ENCODE peak calls at places on chromosome 9, in eight cellular contexts. O is heart left ventricle, R is Peyer's patch, Z is IMR-90, H is transverse colon, X is spleen, S is stomach, D is GM12891. M is an unnamed sample.

GRCh38 chr9:135857371-135857786 is 50.0 kb downstream of the CAMSAP1 start:
- DNase-seq in D (no peak), R (no peak), H (no peak), S (no peak), X (no peak), O (no peak), Z (peak), M (no peak)

GRCh38 chr9:23464275-23464674 is 361.8 kb downstream of the ELAVL2 start:
- DNase-seq in S (no peak), O (no peak), Z (no peak), X (no peak), R (no peak), H (no peak), D (no peak), M (no peak)

GRCh38 chr9:121360975-121361374 is 9.1 kb downstream of the STOM start:
- DNase-seq in X (no peak), D (no peak), Z (peak), H (no peak), R (no peak), O (no peak), S (no peak), M (no peak)

GRCh38 chr9:138112090-138112748 is 234.6 kb downstream of the CACNA1B start:
- DNase-seq in R (no peak), Z (no peak), D (no peak), O (no peak), S (peak), H (no peak), X (peak), M (no peak)

GRCh38 chr9:128555180-128555721 is 2.9 kb downstream of the SPTAN1 start:
- DNase-seq in S (no peak), X (no peak), D (no peak), R (no peak), Z (peak), H (no peak), O (no peak), M (no peak)

GRCh38 chr9:684950-685340 is 156.6 kb upstream of the DMRT1 start:
- DNase-seq in S (no peak), H (no peak), R (no peak), X (no peak), O (no peak), D (no peak), Z (peak), M (no peak)

GRCh38 chr9:127854169-127854833 is at the start of gene ENG:
- DNase-seq in Z (peak), D (no peak), X (peak), O (peak), S (peak), R (peak), H (peak), M (peak)

GRCh38 chr9:78882501-78882900 is 585.6 kb downstream of the PSAT1 start:
- DNase-seq in O (no peak), Z (no peak), D (no peak), X (no peak), S (no peak), H (no peak), R (no peak), M (no peak)

GRCh38 chr9:76893395-76893932 is 12.4 kb downstream of the PRUNE2 start:
- DNase-seq in R (no peak), X (no peak), S (no peak), Z (no peak), D (no peak), H (no peak), O (no peak), M (no peak)

GRCh38 chr9:76198336-76198735 is 195.9 kb downstream of the RFK start:
- DNase-seq in O (no peak), Z (peak), R (no peak), X (no peak), S (no peak), H (no peak), D (no peak), M (no peak)

GRCh38 chr9:77598510-77598909 is 49.6 kb downstream of the GNA14 start:
- DNase-seq in D (no peak), Z (peak), X (no peak), R (no peak), O (peak), H (no peak), S (no peak), M (peak)

GRCh38 chr9:3525088-3525835 is 539 bp downstream of the RFX3 start:
- DNase-seq in D (no peak), R (no peak), Z (no peak), H (no peak), O (no peak), S (no peak), X (peak), M (no peak)

GRCh38 chr9:75866273-75866871 is 24.1 kb upstream of the PCSK5 start:
- DNase-seq in H (peak), S (peak), O (peak), Z (peak), D (no peak), X (no peak), R (peak), M (peak)

GRCh38 chr9:107249131-107249533 is 33.9 kb upstream of the RAD23B start:
- DNase-seq in D (no peak), O (no peak), H (no peak), X (no peak), S (no peak), R (no peak), Z (peak), M (no peak)

GRCh38 chr9:110427497-110428104 is 89.9 kb upstream of the TXNDC8 start:
- DNase-seq in D (peak), R (peak), H (peak), Z (peak), S (peak), X (no peak), O (peak), M (peak)

GRCh38 chr9:113425072-113425471 is 14.5 kb downstream of the C9orf43 start:
- DNase-seq in O (no peak), Z (no peak), S (no peak), R (no peak), H (no peak), D (no peak), X (no peak), M (no peak)

GRCh38 chr9:101449071-101449721 is 13.6 kb upstream of the ALDOB start:
- DNase-seq in D (peak), S (peak), X (peak), Z (peak), H (peak), O (peak), R (peak), M (peak)

GRCh38 chr9:15849871-15850270 is 297.0 kb downstream of the CCDC171 start:
- DNase-seq in O (no peak), Z (no peak), H (no peak), R (no peak), X (no peak), S (no peak), D (no peak), M (no peak)

GRCh38 chr9:4038182-4038723 is 261.6 kb downstream of the GLIS3 start:
- DNase-seq in Z (peak), D (no peak), O (no peak), X (no peak), S (no peak), H (no peak), R (no peak), M (no peak)

GRCh38 chr9:6834306-6834705 is 76.5 kb downstream of the KDM4C start:
- DNase-seq in H (no peak), O (no peak), X (no peak), S (no peak), D (no peak), Z (no peak), R (no peak), M (no peak)

GRCh38 chr9:6838158-6838557 is 80.4 kb downstream of the KDM4C start:
- DNase-seq in X (no peak), O (no peak), D (no peak), H (no peak), Z (no peak), S (no peak), R (no peak), M (no peak)

GRCh38 chr9:6829027-6829426 is 71.3 kb downstream of the KDM4C start:
- DNase-seq in H (no peak), S (no peak), R (no peak), D (no peak), O (no peak), Z (peak), X (no peak), M (no peak)

DNA sequence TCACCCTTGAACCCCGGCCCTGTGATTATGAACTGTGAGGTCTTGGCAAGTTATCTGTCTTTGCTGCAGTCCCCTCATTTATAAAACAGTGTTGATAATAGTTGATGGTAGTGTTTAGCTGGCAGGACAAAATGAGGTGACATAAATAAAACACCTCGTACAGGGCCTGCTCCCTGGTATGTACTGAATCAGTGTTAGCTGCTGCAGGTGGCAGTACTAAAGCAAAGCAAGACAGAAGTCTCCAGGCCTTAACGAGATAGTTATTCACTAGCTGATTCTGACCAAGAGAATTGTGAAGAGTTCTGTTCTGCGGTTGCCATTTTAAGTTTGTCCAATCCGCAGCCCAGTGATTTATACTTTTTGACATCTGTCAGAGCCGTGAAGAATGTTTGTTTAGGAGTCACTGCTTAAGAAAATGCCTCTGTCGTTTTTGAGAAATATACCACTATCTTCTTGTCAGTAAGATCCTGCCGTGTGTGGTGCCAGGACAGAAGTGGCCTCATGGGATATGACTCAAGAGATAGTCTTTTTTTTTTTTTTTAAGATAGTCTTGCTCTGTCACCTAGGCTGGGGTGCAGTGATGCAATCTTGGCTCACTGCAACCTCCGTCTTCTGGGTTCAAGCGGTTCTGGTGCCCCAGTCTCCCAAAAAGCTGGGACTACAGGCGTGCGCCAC is 75.9 kb downstream of the KDM4C start:
- DNase-seq in Z (peak), H (no peak), D (no peak), O (no peak), X (no peak), S (no peak), R (no peak), M (no peak)
- TF ChIP-seq POLR2A in Z (no peak), H (no peak), D (no peak), O (no peak), X (no peak), S (no peak), R (no peak), M (no peak)

GRCh38 chr9:126365780-126366179 is 39.2 kb downstream of the MVB12B start:
- DNase-seq in H (no peak), X (no peak), Z (no peak), D (no peak), R (no peak), O (no peak), S (no peak), M (no peak)
- TF ChIP-seq POLR2A in H (no peak), X (no peak), Z (no peak), D (no peak), R (no peak), O (no peak), S (no peak), M (no peak)

GRCh38 chr9:131577005-131578000 is 32.0 kb downstream of the PRRT1B start:
- DNase-seq in S (no peak), R (no peak), O (no peak), H (no peak), Z (no peak), D (no peak), X (no peak), M (no peak)

GRCh38 chr9:131578016-131578415 is 32.7 kb downstream of the PRRT1B start:
- DNase-seq in R (no peak), Z (no peak), D (no peak), S (no peak), X (no peak), O (no peak), H (no peak), M (peak)

GRCh38 chr9:131575946-131576853 is 30.9 kb downstream of the PRRT1B start:
- DNase-seq in D (no peak), S (no peak), R (no peak), O (no peak), Z (no peak), H (no peak), X (no peak), M (no peak)

GRCh38 chr9:131578778-131579504 is 33.6 kb downstream of the PRRT1B start:
- DNase-seq in D (peak), S (no peak), R (peak), Z (no peak), O (no peak), H (peak), X (peak), M (no peak)

DNA sequence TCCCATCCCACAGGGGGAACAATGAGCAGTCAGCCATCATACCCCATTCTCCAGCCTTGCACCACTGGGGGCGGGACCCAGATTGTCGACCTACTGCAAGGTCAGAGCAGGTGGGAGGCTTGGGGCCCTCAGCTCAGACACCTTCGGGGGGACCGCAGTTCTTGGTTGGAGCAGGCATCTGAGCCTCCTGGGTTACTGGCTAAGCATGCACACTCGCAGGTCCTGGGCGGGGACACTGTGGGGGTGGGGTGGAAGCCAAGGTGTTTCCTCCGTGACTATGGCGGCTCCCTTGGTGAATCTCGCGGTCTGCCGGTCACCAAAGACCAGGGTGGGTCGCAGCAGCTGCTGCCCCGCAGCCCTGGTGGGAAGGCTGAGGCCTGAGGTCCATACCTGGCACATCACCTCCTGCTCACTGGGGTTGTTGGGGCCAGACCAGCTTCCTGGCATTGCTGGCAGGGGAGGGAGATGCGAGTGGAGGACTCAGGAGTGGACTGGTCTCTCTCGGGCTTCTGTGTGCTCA is 29.9 kb downstream of the PRRT1B start:
- DNase-seq in X (no peak), H (no peak), R (no peak), S (no peak), O (no peak), D (no peak), Z (no peak), M (no peak)
- TF ChIP-seq POLR2A in X (no peak), H (no peak), R (no peak), S (no peak), O (no peak), D (no peak), Z (no peak), M (no peak)

GRCh38 chr9:104885818-104886709 is 41.9 kb downstream of the ABCA1 start:
- DNase-seq in S (no peak), D (no peak), H (no peak), R (no peak), X (no peak), Z (no peak), O (no peak), M (no peak)
- TF ChIP-seq POLR2A in S (no peak), D (no peak), H (no peak), R (no peak), X (no peak), Z (no peak), O (no peak), M (no peak)

DNA sequence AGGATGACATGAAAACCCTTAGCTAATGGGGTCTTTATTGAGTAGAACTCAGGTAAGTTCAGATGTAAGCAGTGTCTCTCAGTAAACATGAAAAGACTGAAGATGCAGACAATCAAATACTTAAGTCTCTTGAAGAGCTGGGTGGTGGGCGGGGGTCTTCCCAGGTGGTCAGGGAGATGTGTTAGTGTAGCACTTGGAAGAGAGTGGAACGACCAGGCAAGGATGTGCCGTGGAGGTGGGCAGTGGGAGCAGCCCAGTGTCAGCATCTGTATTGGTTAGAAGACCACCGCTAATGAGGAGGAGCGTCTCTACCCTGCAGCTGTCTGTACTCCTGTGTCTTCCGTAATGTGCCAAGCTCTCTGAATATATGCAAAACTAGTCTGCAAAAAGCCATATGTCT is 4.4 kb downstream of the S1PR3 start:
- DNase-seq in H (no peak), O (no peak), S (no peak), R (no peak), Z (no peak), X (no peak), D (no peak), M (no peak)
- TF ChIP-seq POLR2A in H (no peak), O (no peak), S (no peak), R (no peak), Z (no peak), X (no peak), D (no peak), M (no peak)

GRCh38 chr9:129886226-129887174 is 51.2 kb downstream of the USP20 start:
- DNase-seq in Z (no peak), R (no peak), H (peak), D (no peak), X (peak), S (no peak), O (no peak), M (no peak)
- TF ChIP-seq POLR2A in Z (no peak), R (no peak), H (no peak), D (peak), X (no peak), S (no peak), O (no peak), M (no peak)

GRCh38 chr9:98811051-98811650 is 3.7 kb downstream of the GALNT12 start:
- DNase-seq in Z (peak), X (no peak), S (no peak), D (no peak), R (peak), H (no peak), O (no peak), M (no peak)

GRCh38 chr9:98808879-98809278 is 1.4 kb downstream of the GALNT12 start:
- DNase-seq in R (peak), Z (no peak), D (no peak), S (no peak), X (no peak), H (peak), O (no peak), M (no peak)

GRCh38 chr9:98808411-98808815 is 943 bp downstream of the GALNT12 start:
- DNase-seq in S (peak), R (peak), D (no peak), Z (no peak), H (peak), X (no peak), O (no peak), M (peak)

GRCh38 chr9:98809311-98810105 is 2.0 kb downstream of the GALNT12 start:
- DNase-seq in Z (no peak), R (peak), X (no peak), D (no peak), H (peak), S (no peak), O (no peak), M (no peak)

GRCh38 chr9:98810106-98810840 is 2.8 kb downstream of the GALNT12 start:
- DNase-seq in Z (no peak), D (no peak), S (no peak), O (no peak), X (no peak), R (peak), H (no peak), M (no peak)
- TF ChIP-seq POLR2A in Z (no peak), D (no peak), S (no peak), O (no peak), X (no peak), R (no peak), H (no peak), M (no peak)

M was measured in ovary.